ENCODE peak calls at places on chromosome 10, in five cellular contexts. S is heart left ventricle, G is gastrocnemius medialis, L is A549, B is IMR-90. I is an unnamed sample.

GRCh38 chr10:60456053-60456452 is 66.4 kb upstream of the ANK3 start:
- DNase-seq in S (no peak), G (no peak), L (no peak), B (peak; percentile 27), I (no peak)

GRCh38 chr10:127926455-127926854 is 19.6 kb downstream of the PTPRE start:
- DNase-seq in S (no peak), G (no peak), L (no peak), B (no peak), I (no peak)

GRCh38 chr10:102727037-102727818 is 12.8 kb downstream of the SFXN2 start:
- DNase-seq in S (no peak), G (no peak), L (no peak), B (no peak), I (no peak)

GRCh38 chr10:33520223-33520622 is 185.8 kb upstream of the NRP1 start:
- DNase-seq in S (no peak), G (no peak), L (no peak), B (no peak), I (no peak)

GRCh38 chr10:52740913-52741675 is 31.5 kb downstream of the MBL2 start:
- DNase-seq in S (no peak), G (no peak), L (peak; percentile 37), B (peak; percentile 17), I (no peak)

GRCh38 chr10:103678104-103678526 is 177.3 kb downstream of the SH3PXD2A start:
- DNase-seq in S (peak; percentile 91), G (peak; percentile 64), L (no peak), B (peak; percentile 100), I (peak; percentile 92)

GRCh38 chr10:74460812-74461211 is 309.8 kb downstream of the ADK start:
- DNase-seq in S (no peak), G (no peak), L (no peak), B (peak; percentile 22), I (no peak)

GRCh38 chr10:71334228-71334791 is 15.3 kb downstream of the SLC29A3 start:
- DNase-seq in S (no peak), G (no peak), L (peak; percentile 57), B (no peak), I (no peak)

GRCh38 chr10:30384791-30385201 is 35.7 kb upstream of the MTPAP start:
- DNase-seq in S (no peak), G (no peak), L (peak; percentile 67), B (peak; percentile 34), I (no peak)

GRCh38 chr10:126455036-126455765 is 66.9 kb upstream of the ADAM12 start:
- DNase-seq in S (no peak), G (no peak), L (no peak), B (no peak), I (no peak)

GRCh38 chr10:27637601-27638000 is 108.0 kb downstream of the MKX start:
- DNase-seq in S (no peak), G (no peak), L (no peak), B (peak; percentile 6), I (no peak)

GRCh38 chr10:131323880-131324279 is 12.4 kb upstream of the TCERG1L start:
- DNase-seq in S (no peak), G (no peak), L (no peak), B (no peak), I (no peak)

GRCh38 chr10:107994621-107995274 is 830.2 kb upstream of the SORCS1 start:
- DNase-seq in S (no peak), G (no peak), L (no peak), B (no peak), I (no peak)

GRCh38 chr10:75007646-75008045 is 103.8 kb upstream of the SAMD8 start:
- DNase-seq in S (no peak), G (no peak), L (no peak), B (no peak), I (no peak)

GRCh38 chr10:89915021-89915420 is 213.6 kb downstream of the KIF20B start:
- DNase-seq in S (no peak), G (no peak), L (no peak), B (no peak), I (no peak)

GRCh38 chr10:90227786-90228185 is 526.4 kb downstream of the KIF20B start:
- DNase-seq in S (no peak), G (no peak), L (no peak), B (no peak), I (no peak)

GRCh38 chr10:14953452-14954000 is 370 bp downstream of the DCLRE1C start:
- DNase-seq in S (peak; percentile 61), G (peak; percentile 44), L (peak; percentile 51), B (peak; percentile 67), I (peak; percentile 94)
- TF ChIP-seq POLR2A in S (no peak), G (no peak), L (no peak), B (no peak), I (no peak)

GRCh38 chr10:80167471-80167870 is 34.9 kb downstream of the PLAC9 start:
- DNase-seq in S (no peak), G (no peak), L (no peak), B (no peak), I (peak; percentile 64)

GRCh38 chr10:80168679-80169380 is 36.3 kb downstream of the PLAC9 start:
- DNase-seq in S (no peak), G (no peak), L (no peak), B (peak; percentile 47), I (peak; percentile 78)

GRCh38 chr10:80170026-80170425 is 35.3 kb downstream of the ANXA11 start:
- DNase-seq in S (no peak), G (no peak), L (no peak), B (no peak), I (no peak)

GRCh38 chr10:80166581-80167470 is 34.3 kb downstream of the PLAC9 start:
- DNase-seq in S (no peak), G (no peak), L (no peak), B (no peak), I (peak; percentile 72)

DNA sequence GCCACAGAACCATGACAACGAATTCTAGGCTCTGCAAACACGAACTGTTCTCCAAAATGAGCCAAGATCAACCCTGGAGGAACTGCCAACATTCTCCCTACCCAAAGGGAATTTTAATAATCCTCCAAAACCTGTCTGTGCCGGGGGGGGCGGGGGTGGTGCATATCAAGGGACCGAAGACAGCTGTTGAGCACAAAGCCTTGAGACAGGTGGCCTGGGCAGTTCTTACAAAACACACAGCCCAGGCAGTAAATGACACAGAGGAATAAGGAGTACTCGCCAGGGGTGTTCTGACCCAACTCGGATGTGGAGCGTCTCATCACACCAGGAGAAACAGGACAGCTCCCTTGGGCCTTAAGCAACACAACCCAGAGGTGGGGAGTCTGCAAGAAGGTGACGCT is 35.6 kb downstream of the PLAC9 start:
- DNase-seq in S (no peak), G (peak; percentile 78), L (no peak), B (no peak), I (peak; percentile 39)
- H3K4me1 ChIP-seq in S (peaks cover 71% of the 10 kb centered on the region), G (peaks cover 68% of the 10 kb centered on the region), L (peaks cover 23% of the 10 kb centered on the region), B (peaks cover 32% of the 10 kb centered on the region), I (no peaks in the 10 kb centered on the region)

DNA sequence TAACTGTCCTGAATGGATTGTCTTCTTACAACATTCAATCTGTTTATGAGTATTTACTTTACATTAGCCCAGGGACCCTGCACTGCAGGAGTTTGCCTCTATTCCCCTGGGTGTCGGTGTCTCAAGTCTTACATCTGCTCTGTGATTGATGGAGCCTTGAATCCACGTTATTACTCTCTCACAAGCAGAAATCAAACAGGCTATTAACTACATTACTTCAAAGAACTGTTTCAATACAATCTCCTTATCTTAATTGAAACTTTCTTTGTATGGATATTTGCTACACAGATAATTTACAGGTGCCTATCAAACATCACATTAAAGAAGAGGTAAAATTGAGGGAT is 3.1 kb upstream of the ARID5B start:
- DNase-seq in S (no peak), G (no peak), L (no peak), B (no peak), I (no peak)
- TF ChIP-seq POLR2A in S (no peak), G (no peak), L (no peak), B (no peak), I (no peak)

DNA sequence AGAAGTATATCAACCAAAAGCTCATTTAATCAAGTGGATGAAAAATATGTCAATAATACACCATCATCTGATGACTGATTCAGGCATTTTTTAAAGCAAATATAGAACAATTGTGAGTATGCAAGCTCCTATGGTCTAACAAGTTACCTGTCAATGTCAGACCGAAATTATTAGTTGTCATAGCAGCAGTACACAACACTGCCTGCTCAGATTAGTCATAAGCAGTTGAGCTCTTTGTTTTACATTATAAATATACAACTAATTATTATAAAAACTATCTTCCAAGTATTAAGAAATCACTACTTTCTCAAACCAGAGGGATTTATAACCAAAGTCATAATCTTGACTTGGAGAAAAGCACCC is 219.9 kb downstream of the FAM107B start:
- DNase-seq in S (no peak), G (no peak), L (no peak), B (peak; percentile 52), I (no peak)
- H3K4me1 ChIP-seq in S (no peaks in the 10 kb centered on the region), G (peaks cover 5% of the 10 kb centered on the region), L (peaks cover 85% of the 10 kb centered on the region), B (peaks cover 31% of the 10 kb centered on the region), I (peaks cover 100% of the 10 kb centered on the region)

DNA sequence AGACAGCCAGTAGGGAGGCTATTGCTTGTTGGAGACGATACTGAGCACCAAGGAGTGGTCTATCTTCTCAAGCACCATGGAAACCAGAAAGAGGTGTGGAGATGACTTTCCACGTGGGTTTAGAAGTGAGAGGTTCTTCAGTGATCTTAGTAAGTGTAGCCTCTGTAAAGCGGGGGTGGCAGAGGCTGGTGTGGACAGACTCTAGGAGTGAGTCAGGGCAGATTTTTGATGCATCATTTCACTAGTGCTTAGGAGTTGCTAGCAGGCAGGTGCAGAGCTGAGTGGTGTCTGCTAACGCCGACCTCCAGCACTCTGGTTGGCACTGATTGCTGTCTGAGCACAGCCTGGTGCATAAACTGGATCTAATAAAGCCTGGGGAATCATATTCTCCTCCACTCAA is 78.4 kb upstream of the ADO start:
- DNase-seq in S (no peak), G (no peak), L (no peak), B (no peak), I (no peak)
- TF ChIP-seq POLR2A in S (no peak), G (no peak), L (no peak), B (no peak), I (no peak)